ENCODE peak calls at places on chromosomes 13 and 19, in four cellular contexts. Z, P, V and G are unnamed samples.

GRCh38 chr13:73941752-73942151 is 192.5 kb downstream of the KLF12 start:
- DNase-seq in P (no peak), V (no peak), Z (no peak), G (no peak)

GRCh38 chr19:46606681-46607440 is 5.7 kb downstream of the CALM3 start:
- DNase-seq in Z (no peak), V (no peak), P (no peak), G (no peak)

GRCh38 chr19:47004012-47004465 is 15.6 kb upstream of the NPAS1 start:
- DNase-seq in V (no peak), Z (no peak), P (peak), G (no peak)

GRCh38 chr19:40608957-40609356 is 7.8 kb downstream of the LTBP4 start:
- DNase-seq in V (no peak), P (no peak), Z (no peak), G (no peak)

GRCh38 chr13:90302113-90302512 is 1045.4 kb upstream of the MIR17HG start:
- DNase-seq in Z (no peak), V (no peak), P (peak), G (no peak)

GRCh38 chr19:48487944-48488343 is 18.8 kb downstream of the CYTH2 start:
- DNase-seq in P (no peak), Z (peak), V (no peak), G (peak)

GRCh38 chr13:94343243-94343585 is 136.3 kb downstream of the DCT start:
- DNase-seq in Z (no peak), P (no peak), V (no peak), G (no peak)

GRCh38 chr19:40596608-40597328 is 4.4 kb upstream of the LTBP4 start:
- DNase-seq in P (peak), Z (peak), V (no peak), G (peak)

GRCh38 chr19:31272707-31273106 is 76.5 kb downstream of the TSHZ3 start:
- DNase-seq in V (no peak), Z (no peak), P (no peak), G (no peak)

GRCh38 chr13:112545866-112546265 is 42.1 kb downstream of the TUBGCP3 start:
- DNase-seq in P (no peak), V (no peak), Z (no peak), G (no peak)

GRCh38 chr19:58400638-58400915 is 5.1 kb downstream of the RNF225 start:
- DNase-seq in P (no peak), V (no peak), Z (no peak), G (no peak)

GRCh38 chr13:32237681-32238080 is 77.5 kb downstream of the ZAR1L start:
- DNase-seq in P (no peak), Z (no peak), V (no peak), G (no peak)

GRCh38 chr13:71021810-71022422 is 845.1 kb downstream of the DACH1 start:
- DNase-seq in P (no peak), Z (no peak), V (no peak), G (no peak)

GRCh38 chr13:32264407-32264806 is 50.8 kb downstream of the ZAR1L start:
- DNase-seq in Z (no peak), V (no peak), P (no peak), G (no peak)

GRCh38 chr13:58744686-58745085 is 1113.1 kb downstream of the PCDH17 start:
- DNase-seq in Z (no peak), V (no peak), P (no peak), G (no peak)

GRCh38 chr13:85528578-85529215 is 270.5 kb downstream of the SLITRK6 start:
- DNase-seq in Z (no peak), P (no peak), V (no peak), G (no peak)

GRCh38 chr19:30076101-30076551 is 134.1 kb downstream of the URI1 start:
- DNase-seq in P (no peak), V (no peak), Z (no peak), G (no peak)

GRCh38 chr13:41610426-41610825 is 153.1 kb downstream of the RGCC start:
- DNase-seq in P (no peak), V (no peak), Z (peak), G (no peak)

DNA sequence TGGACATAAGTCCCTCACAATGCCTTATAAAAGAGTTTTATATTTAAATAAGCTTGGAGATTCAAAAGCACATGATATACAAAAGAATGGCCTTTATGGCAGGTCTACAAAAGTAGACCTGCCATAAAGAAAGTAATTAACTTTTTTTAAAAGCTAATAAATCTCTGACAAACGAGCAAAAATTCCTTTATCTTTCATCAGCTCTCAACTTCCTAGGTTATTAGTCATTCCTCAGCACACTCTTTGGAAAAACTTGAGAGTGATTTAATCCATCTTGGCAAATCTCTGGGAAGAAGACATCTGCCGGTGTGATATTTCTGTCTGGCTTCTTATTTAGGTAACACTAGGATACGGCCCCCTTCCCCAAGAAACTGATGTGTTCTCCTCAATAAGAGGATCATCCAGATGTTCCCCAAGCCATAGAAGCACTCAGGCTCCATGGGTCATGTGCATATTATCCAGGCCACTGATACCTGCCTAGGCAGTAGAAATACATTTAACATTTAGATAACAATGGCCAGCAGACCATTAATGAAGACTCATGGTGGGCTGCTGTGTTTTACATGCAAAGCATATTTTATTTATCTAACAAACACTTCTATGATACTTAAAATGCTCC is 372.7 kb downstream of the LIG4 start:
- DNase-seq in V (no peak), P (no peak), Z (no peak), G (no peak)
- TF ChIP-seq ATF3 in V (no peak), P (no peak), Z (no peak), G (no peak)

GRCh38 chr19:2524840-2525723 is 49.2 kb downstream of the GADD45B start:
- DNase-seq in V (no peak), P (no peak), Z (peak), G (peak)
- TF ChIP-seq ZBTB33 in V (no peak), P (no peak), Z (no peak), G (peak)

DNA sequence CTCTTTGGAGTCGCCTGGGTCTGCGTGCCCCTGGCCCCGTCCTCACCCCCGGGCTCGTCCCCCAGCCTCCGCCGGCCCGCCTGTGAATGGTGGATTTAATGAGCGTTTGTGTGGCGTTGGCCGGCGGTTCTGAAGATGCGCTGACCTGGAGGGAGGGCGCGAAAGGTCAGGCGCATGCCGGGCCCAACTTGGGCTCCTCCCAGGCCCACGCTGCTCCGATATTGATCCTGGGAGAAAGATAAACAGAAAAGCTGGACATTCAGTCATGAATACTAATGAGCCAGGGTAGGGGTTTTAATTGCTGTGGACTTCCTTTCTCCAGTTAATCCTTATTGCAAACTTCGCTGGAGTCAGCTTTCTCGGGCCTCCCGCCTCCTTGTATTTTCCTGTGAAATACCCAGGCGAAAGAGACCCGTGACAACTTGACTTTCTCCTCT is 10.2 kb downstream of the ZIC2 start:
- DNase-seq in V (no peak), P (no peak), Z (no peak), G (no peak)
- TF ChIP-seq MAX in V (no peak), P (no peak), Z (no peak), G (no peak)

GRCh38 chr19:12111176-12111575 is 29.0 kb downstream of the ZNF20 start:
- DNase-seq in Z (no peak), P (no peak), V (no peak), G (no peak)
- TF ChIP-seq ATF3 in Z (no peak), P (no peak), V (no peak), G (no peak)

DNA sequence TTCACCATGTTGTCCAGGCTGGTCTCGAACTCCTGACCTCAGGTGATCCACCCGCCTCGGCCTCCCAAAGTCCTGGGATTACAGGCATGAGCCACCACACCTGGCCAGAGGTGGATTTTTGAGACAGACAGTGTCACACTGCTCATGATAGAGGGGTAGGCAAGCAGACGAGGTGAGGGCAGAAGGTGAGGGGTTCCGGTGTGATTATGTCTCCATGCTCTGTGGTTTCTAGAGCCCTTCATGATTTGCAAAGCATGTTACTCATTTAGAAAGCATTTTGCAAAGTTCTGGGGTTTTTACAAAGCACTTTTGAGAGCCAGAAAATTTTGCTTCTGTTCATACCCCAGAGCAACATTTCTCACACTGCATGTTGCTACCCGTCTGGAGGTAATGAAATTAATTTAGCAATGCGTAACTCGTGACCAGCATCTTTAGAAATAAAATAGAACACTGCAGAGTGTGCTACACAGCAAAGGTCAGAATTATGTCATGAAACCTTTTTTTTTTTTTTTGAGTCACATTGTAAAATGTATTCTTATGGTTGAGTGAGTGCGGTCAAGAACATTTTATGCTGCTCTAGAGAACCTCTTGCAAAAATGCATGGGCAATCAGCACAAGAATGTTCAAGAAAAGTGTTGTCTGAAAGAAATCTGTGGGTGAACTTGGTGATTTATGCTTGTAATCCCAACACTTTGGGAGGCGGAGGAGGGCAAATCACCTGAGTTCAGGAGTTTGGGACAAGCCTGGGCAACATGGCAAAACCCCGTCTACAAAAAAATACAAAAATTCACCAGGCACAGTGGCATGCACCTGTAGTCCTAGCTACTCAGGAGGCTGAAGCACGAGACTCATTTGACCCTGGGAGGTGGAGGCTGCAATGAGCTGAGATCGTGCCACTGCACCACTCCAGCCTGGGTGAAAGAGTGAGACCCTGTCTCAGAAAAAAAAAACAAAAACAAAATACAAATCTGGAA is 58.0 kb downstream of the MAP4K1 start:
- DNase-seq in V (peak), Z (no peak), P (no peak), G (no peak)
- TF ChIP-seq ZBTB33 in V (no peak), Z (no peak), P (no peak), G (no peak)

DNA sequence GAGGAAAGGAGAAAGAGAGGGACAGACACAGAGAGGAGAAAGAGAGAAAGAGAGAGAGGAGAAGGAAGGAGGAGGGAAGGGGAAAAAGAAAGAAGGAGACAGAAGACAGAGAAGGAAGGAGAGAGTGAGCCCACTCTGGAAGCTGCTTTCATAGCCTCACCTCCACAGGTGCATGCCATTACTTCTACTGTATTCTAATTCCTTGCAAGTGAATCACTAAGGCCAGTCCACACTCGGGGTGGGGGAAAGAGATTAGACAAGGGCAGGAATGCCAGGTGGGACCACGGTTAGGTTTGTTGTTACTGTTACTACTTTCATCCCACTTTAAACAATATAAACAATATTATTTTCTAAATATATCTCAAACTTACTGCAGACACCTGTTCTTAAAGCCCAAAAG is 684.5 kb upstream of the ARGLU1 start:
- DNase-seq in V (no peak), Z (no peak), P (no peak), G (no peak)
- TF ChIP-seq MAX in V (no peak), Z (no peak), P (no peak), G (no peak)